ENCODE peak calls at places on chromosomes 4 and X, in five cellular contexts. One of them, this sample, is unnamed.

GRCh38 chrX:5823861-5824260 is 404.8 kb downstream of the NLGN4X start:
- DNase-seq in SK-N-SH: peak
- DNase-seq in HCT116: no peak
- DNase-seq in NT2/D1: no peak
- DNase-seq in H1: no peak
- DNase-seq in this sample: no peak

GRCh38 chr4:48472794-48473193 is 10.3 kb upstream of the SLC10A4 start:
- DNase-seq in SK-N-SH: no peak
- DNase-seq in HCT116: no peak
- DNase-seq in NT2/D1: no peak
- DNase-seq in H1: no peak
- DNase-seq in this sample: no peak

GRCh38 chrX:26192204-26192603 is at the start of gene MAGEB6:
- DNase-seq in SK-N-SH: no peak
- DNase-seq in HCT116: no peak
- DNase-seq in NT2/D1: no peak
- DNase-seq in H1: no peak
- DNase-seq in this sample: no peak

GRCh38 chr4:137572647-137573046 is 40.4 kb upstream of the PCDH18 start:
- DNase-seq in SK-N-SH: no peak
- DNase-seq in HCT116: no peak
- DNase-seq in NT2/D1: no peak
- DNase-seq in H1: no peak
- DNase-seq in this sample: no peak

GRCh38 chrX:149286940-149287349 is 218.2 kb downstream of the IDS start:
- DNase-seq in SK-N-SH: peak
- DNase-seq in HCT116: peak
- DNase-seq in NT2/D1: peak
- DNase-seq in H1: peak
- DNase-seq in this sample: peak

GRCh38 chrX:101257448-101258259 is 33.5 kb downstream of the TAF7L start:
- DNase-seq in SK-N-SH: no peak
- DNase-seq in HCT116: no peak
- DNase-seq in NT2/D1: no peak
- DNase-seq in H1: no peak
- DNase-seq in this sample: peak

GRCh38 chr4:159762672-159763071 is 659.8 kb downstream of the RAPGEF2 start:
- DNase-seq in SK-N-SH: no peak
- DNase-seq in HCT116: no peak
- DNase-seq in NT2/D1: no peak
- DNase-seq in H1: no peak
- DNase-seq in this sample: no peak

GRCh38 chrX:110188701-110189558 is 129.0 kb downstream of the AMMECR1 start:
- DNase-seq in SK-N-SH: no peak
- DNase-seq in HCT116: no peak
- DNase-seq in NT2/D1: no peak
- DNase-seq in H1: no peak
- DNase-seq in this sample: no peak

GRCh38 chr4:190018201-190018920 is 8.7 kb downstream of the FRG2 start:
- DNase-seq in SK-N-SH: no peak
- DNase-seq in HCT116: no peak
- DNase-seq in NT2/D1: no peak
- DNase-seq in H1: no peak
- DNase-seq in this sample: no peak

GRCh38 chr4:147312376-147313046 is 168.4 kb upstream of the EDNRA start:
- DNase-seq in SK-N-SH: no peak
- DNase-seq in HCT116: no peak
- DNase-seq in NT2/D1: no peak
- DNase-seq in H1: no peak
- DNase-seq in this sample: no peak

GRCh38 chr4:110442309-110442708 is 33.6 kb upstream of the ENPEP start:
- DNase-seq in SK-N-SH: no peak
- DNase-seq in HCT116: no peak
- DNase-seq in NT2/D1: no peak
- DNase-seq in H1: no peak
- DNase-seq in this sample: no peak

GRCh38 chr4:86977621-86978184 is 42.9 kb downstream of the AFF1 start:
- DNase-seq in SK-N-SH: no peak
- DNase-seq in HCT116: peak
- DNase-seq in NT2/D1: no peak
- DNase-seq in H1: no peak
- DNase-seq in this sample: peak

GRCh38 chrX:38805294-38806053 is 4.2 kb downstream of the MID1IP1 start:
- DNase-seq in SK-N-SH: peak
- DNase-seq in HCT116: no peak
- DNase-seq in NT2/D1: no peak
- DNase-seq in H1: peak
- DNase-seq in this sample: peak

GRCh38 chr4:77203380-77204197 is 46.6 kb downstream of the CCNG2 start:
- DNase-seq in SK-N-SH: peak
- DNase-seq in HCT116: peak
- DNase-seq in NT2/D1: peak
- DNase-seq in H1: peak
- DNase-seq in this sample: peak

GRCh38 chr4:121338506-121338905 is 42.3 kb downstream of the QRFPR start:
- DNase-seq in SK-N-SH: no peak
- DNase-seq in HCT116: no peak
- DNase-seq in NT2/D1: no peak
- DNase-seq in H1: no peak
- DNase-seq in this sample: no peak

GRCh38 chr4:30968926-30969325 is 248.8 kb downstream of the PCDH7 start:
- DNase-seq in SK-N-SH: no peak
- DNase-seq in HCT116: no peak
- DNase-seq in NT2/D1: no peak
- DNase-seq in H1: no peak
- DNase-seq in this sample: no peak

GRCh38 chrX:26557691-26558321 is 341.8 kb downstream of the MAGEB5 start:
- DNase-seq in SK-N-SH: no peak
- DNase-seq in HCT116: no peak
- DNase-seq in NT2/D1: no peak
- DNase-seq in H1: no peak
- DNase-seq in this sample: no peak

DNA sequence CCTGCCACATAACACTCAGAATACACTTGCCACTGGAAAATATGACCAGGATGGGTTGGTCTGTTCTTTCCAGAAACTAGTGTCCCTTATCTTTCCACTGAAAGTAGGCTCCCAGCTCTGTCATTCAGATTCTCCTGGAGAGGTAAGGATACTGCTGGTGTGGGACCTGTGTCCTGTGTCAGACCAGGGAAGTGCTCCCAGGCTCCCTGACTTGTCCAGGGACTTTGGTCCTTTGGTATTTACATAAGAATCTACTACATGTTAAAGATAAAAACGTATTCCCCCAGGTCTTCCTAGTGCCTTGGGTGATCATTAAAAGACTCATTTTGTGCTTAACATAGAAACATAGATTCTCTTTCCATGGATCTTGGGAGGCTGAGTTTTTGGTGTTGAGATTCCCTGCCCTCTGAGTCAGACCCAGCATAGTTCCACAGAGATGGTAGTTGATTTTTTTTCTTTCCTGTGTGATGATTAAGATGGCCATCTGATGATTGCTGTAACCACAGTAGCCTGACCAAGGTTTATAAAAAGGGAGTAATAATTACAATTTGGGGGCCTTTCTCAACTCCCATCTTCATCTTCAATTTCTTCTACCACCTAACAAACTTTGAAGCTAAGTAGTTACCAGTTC is 159.8 kb upstream of the JADE1 start:
- DNase-seq in SK-N-SH: no peak
- DNase-seq in HCT116: no peak
- DNase-seq in NT2/D1: no peak
- DNase-seq in H1: peak
- DNase-seq in this sample: peak
- TF ChIP-seq YY1 in SK-N-SH: no peak
- TF ChIP-seq YY1 in HCT116: no peak
- TF ChIP-seq YY1 in NT2/D1: no peak
- TF ChIP-seq YY1 in H1: no peak
- TF ChIP-seq YY1 in this sample: no peak

GRCh38 chr4:7390906-7391636 is 43.7 kb downstream of the PSAPL1 start:
- DNase-seq in SK-N-SH: peak
- DNase-seq in HCT116: no peak
- DNase-seq in NT2/D1: no peak
- DNase-seq in H1: peak
- DNase-seq in this sample: no peak
- TF ChIP-seq YY1 in SK-N-SH: no peak
- TF ChIP-seq YY1 in HCT116: no peak
- TF ChIP-seq YY1 in NT2/D1: no peak
- TF ChIP-seq YY1 in H1: no peak
- TF ChIP-seq YY1 in this sample: no peak

GRCh38 chrX:132071260-132071659 is 48.2 kb downstream of the STK26 start:
- DNase-seq in SK-N-SH: peak
- DNase-seq in HCT116: no peak
- DNase-seq in NT2/D1: no peak
- DNase-seq in H1: no peak
- DNase-seq in this sample: peak
- TF ChIP-seq YY1 in SK-N-SH: no peak
- TF ChIP-seq YY1 in HCT116: no peak
- TF ChIP-seq YY1 in NT2/D1: no peak
- TF ChIP-seq YY1 in H1: no peak
- TF ChIP-seq YY1 in this sample: no peak

DNA sequence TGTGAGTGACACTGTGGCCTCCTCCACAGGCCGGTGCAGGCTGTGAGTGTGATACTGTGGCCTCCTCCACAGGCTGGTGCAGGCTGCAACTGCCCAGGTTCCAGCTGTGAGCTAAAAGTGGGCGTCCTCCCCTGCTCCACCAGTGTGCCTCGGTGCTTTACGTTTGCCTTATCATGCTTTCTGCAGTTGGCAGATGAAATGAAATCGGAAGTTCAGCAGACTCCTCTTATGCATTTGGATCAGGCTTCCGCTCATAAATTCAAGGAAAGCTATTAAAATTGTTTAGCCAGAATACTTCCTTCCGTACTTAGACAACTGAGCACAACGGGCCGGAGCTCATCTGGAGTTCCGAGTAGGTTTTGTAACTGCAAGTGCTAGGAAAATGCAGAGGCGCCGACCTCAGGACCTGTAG is 12.0 kb downstream of the CYP4V2 start:
- DNase-seq in SK-N-SH: peak
- DNase-seq in HCT116: no peak
- DNase-seq in NT2/D1: no peak
- DNase-seq in H1: no peak
- DNase-seq in this sample: no peak
- TF ChIP-seq YY1 in SK-N-SH: no peak
- TF ChIP-seq YY1 in HCT116: no peak
- TF ChIP-seq YY1 in NT2/D1: no peak
- TF ChIP-seq YY1 in H1: no peak
- TF ChIP-seq YY1 in this sample: no peak

GRCh38 chr4:154049457-154050181 is 260.7 kb upstream of the SFRP2 start:
- DNase-seq in SK-N-SH: peak
- DNase-seq in HCT116: peak
- DNase-seq in NT2/D1: peak
- DNase-seq in H1: peak
- DNase-seq in this sample: peak
- TF ChIP-seq YY1 in SK-N-SH: no peak
- TF ChIP-seq YY1 in HCT116: no peak
- TF ChIP-seq YY1 in NT2/D1: no peak
- TF ChIP-seq YY1 in H1: no peak
- TF ChIP-seq YY1 in this sample: no peak

GRCh38 chrX:32408389-32408788 is 803.0 kb downstream of the DMD start:
- DNase-seq in SK-N-SH: peak
- DNase-seq in HCT116: no peak
- DNase-seq in NT2/D1: peak
- DNase-seq in H1: no peak
- DNase-seq in this sample: no peak
- TF ChIP-seq YY1 in SK-N-SH: no peak
- TF ChIP-seq YY1 in HCT116: no peak
- TF ChIP-seq YY1 in NT2/D1: no peak
- TF ChIP-seq YY1 in H1: no peak
- TF ChIP-seq YY1 in this sample: no peak

GRCh38 chrX:118626346-118626745 is 101.1 kb upstream of the IL13RA1 start:
- DNase-seq in SK-N-SH: no peak
- DNase-seq in HCT116: no peak
- DNase-seq in NT2/D1: no peak
- DNase-seq in H1: no peak
- DNase-seq in this sample: no peak
- TF ChIP-seq YY1 in SK-N-SH: no peak
- TF ChIP-seq YY1 in HCT116: no peak
- TF ChIP-seq YY1 in NT2/D1: no peak
- TF ChIP-seq YY1 in H1: no peak
- TF ChIP-seq YY1 in this sample: no peak

GRCh38 chr4:57430706-57431105 is 320.5 kb upstream of the IGFBP7 start:
- DNase-seq in SK-N-SH: no peak
- DNase-seq in HCT116: no peak
- DNase-seq in NT2/D1: no peak
- DNase-seq in H1: no peak
- DNase-seq in this sample: peak

GRCh38 chr4:57424231-57424897 is 314.2 kb upstream of the IGFBP7 start:
- DNase-seq in SK-N-SH: no peak
- DNase-seq in HCT116: no peak
- DNase-seq in NT2/D1: no peak
- DNase-seq in H1: no peak
- DNase-seq in this sample: no peak

GRCh38 chr4:57425610-57426009 is 315.4 kb upstream of the IGFBP7 start:
- DNase-seq in SK-N-SH: no peak
- DNase-seq in HCT116: no peak
- DNase-seq in NT2/D1: no peak
- DNase-seq in H1: no peak
- DNase-seq in this sample: no peak

GRCh38 chr4:57426779-57427395 is 316.7 kb upstream of the IGFBP7 start:
- DNase-seq in SK-N-SH: peak
- DNase-seq in HCT116: peak
- DNase-seq in NT2/D1: peak
- DNase-seq in H1: peak
- DNase-seq in this sample: peak
- TF ChIP-seq YY1 in SK-N-SH: no peak
- TF ChIP-seq YY1 in HCT116: no peak
- TF ChIP-seq YY1 in NT2/D1: no peak
- TF ChIP-seq YY1 in H1: no peak
- TF ChIP-seq YY1 in this sample: no peak

This sample was measured in HepG2.